ENCODE peak calls at places on chromosome 18, in four cellular contexts. C, D, P and M are unnamed samples.

GRCh38 chr18:76610933-76611749 is 116.1 kb upstream of the ZNF516 start:
- DNase-seq in C (no peak), D (no peak), P (no peak), M (no peak)

GRCh38 chr18:44789704-44790103 is 109.0 kb downstream of the SETBP1 start:
- DNase-seq in C (no peak), D (peak; percentile 43), P (no peak), M (no peak)

GRCh38 chr18:22020127-22020866 is 149.1 kb upstream of the GATA6 start:
- DNase-seq in C (no peak), D (no peak), P (no peak), M (no peak)

GRCh38 chr18:56248613-56249235 is 389.7 kb downstream of the TXNL1 start:
- DNase-seq in C (no peak), D (no peak), P (no peak), M (peak; percentile 27)

GRCh38 chr18:41613210-41613609 is 341.8 kb upstream of the PIK3C3 start:
- DNase-seq in C (no peak), D (no peak), P (no peak), M (no peak)

GRCh38 chr18:43735570-43735969 is 458.3 kb upstream of the SYT4 start:
- DNase-seq in C (no peak), D (no peak), P (no peak), M (no peak)

GRCh38 chr18:29062921-29063320 is 886.0 kb upstream of the CDH2 start:
- DNase-seq in C (no peak), D (no peak), P (no peak), M (no peak)

GRCh38 chr18:57836557-57836956 is 33.4 kb upstream of the ATP8B1 start:
- DNase-seq in C (no peak), D (no peak), P (no peak), M (no peak)

GRCh38 chr18:73535189-73535588 is 612.4 kb downstream of the FBXO15 start:
- DNase-seq in C (no peak), D (no peak), P (no peak), M (no peak)

GRCh38 chr18:26185267-26185666 is 41.0 kb upstream of the TAF4B start:
- DNase-seq in C (no peak), D (no peak), P (no peak), M (no peak)